ENCODE peak calls at places on chromosomes 2 and 18, in eight cellular contexts. C is coronary artery, S is GM12865, G is adrenal gland, F is PC-9, D is suprapubic skin, B is fibroblast of pulmonary artery, Z is lower lobe of right lung. H is an unnamed sample.

GRCh38 chr18:13253786-13254755 is 35.5 kb downstream of the LDLRAD4 start:
- DNase-seq in F (no peak), B (no peak), G (peak), D (no peak), S (no peak), C (peak), Z (no peak), H (no peak)

GRCh38 chr2:16130906-16131400 is 190.6 kb downstream of the MYCN start:
- DNase-seq in D (no peak), S (no peak), B (no peak), G (no peak), Z (no peak), F (no peak), C (no peak), H (no peak)

GRCh38 chr2:232483296-232483922 is 4.2 kb downstream of the ECEL1 start:
- DNase-seq in Z (peak), S (no peak), C (no peak), F (no peak), B (no peak), G (no peak), D (peak), H (no peak)

GRCh38 chr2:102061962-102062795 is 70.4 kb downstream of the IL1R2 start:
- DNase-seq in S (no peak), G (peak), C (no peak), D (peak), B (peak), F (no peak), Z (no peak), H (peak)

GRCh38 chr18:3193354-3193753 is 26.4 kb downstream of the MYOM1 start:
- DNase-seq in Z (no peak), D (no peak), S (no peak), F (no peak), G (no peak), C (no peak), B (no peak), H (no peak)

GRCh38 chr2:234853739-234854138 is 98.1 kb upstream of the SH3BP4 start:
- DNase-seq in D (no peak), S (no peak), Z (no peak), C (no peak), F (no peak), B (peak), G (no peak), H (no peak)

GRCh38 chr2:39469807-39470206 is 32.7 kb upstream of the MAP4K3 start:
- DNase-seq in Z (no peak), D (no peak), F (peak), G (peak), S (peak), B (peak), C (no peak), H (peak)

GRCh38 chr18:11995445-11996189 is 14.3 kb downstream of the IMPA2 start:
- DNase-seq in F (peak), G (peak), S (peak), C (no peak), B (peak), Z (peak), D (peak), H (peak)

GRCh38 chr2:58921676-58922075 is 680.6 kb upstream of the FANCL start:
- DNase-seq in C (no peak), S (no peak), D (no peak), F (no peak), G (no peak), B (no peak), Z (no peak), H (no peak)

GRCh38 chr2:232999354-232999753 is 13.7 kb downstream of the NGEF start:
- DNase-seq in B (no peak), D (no peak), Z (no peak), S (peak), C (peak), G (no peak), F (no peak), H (no peak)

GRCh38 chr2:23561088-23561487 is 176.1 kb downstream of the KLHL29 start:
- DNase-seq in Z (no peak), F (no peak), G (no peak), B (no peak), D (no peak), S (no peak), C (no peak), H (peak)

GRCh38 chr2:183996825-183997823 is 601.2 kb upstream of the ZNF804A start:
- DNase-seq in S (peak), B (no peak), G (no peak), F (no peak), C (no peak), Z (no peak), D (no peak), H (peak)

GRCh38 chr2:234243871-234244565 is 193.5 kb downstream of the SPP2 start:
- DNase-seq in C (no peak), G (no peak), Z (no peak), B (no peak), F (no peak), D (no peak), S (peak), H (peak)

GRCh38 chr2:157414050-157414449 is 29.8 kb downstream of the CYTIP start:
- DNase-seq in Z (no peak), S (peak), G (no peak), B (no peak), C (no peak), D (no peak), F (no peak), H (no peak)

GRCh38 chr2:23901966-23902942 is 24.7 kb downstream of the ATAD2B start:
- DNase-seq in D (no peak), G (no peak), F (no peak), B (peak), C (no peak), S (no peak), Z (no peak), H (peak)

GRCh38 chr18:31731628-31732027 is 29.1 kb downstream of the SLC25A52 start:
- DNase-seq in B (no peak), F (no peak), D (no peak), G (no peak), Z (no peak), C (no peak), S (no peak), H (no peak)

GRCh38 chr2:20666364-20667150 is at the start of gene GDF7:
- DNase-seq in C (no peak), B (no peak), S (no peak), Z (no peak), G (peak), D (no peak), F (no peak), H (no peak)

GRCh38 chr2:160363961-160364733 is 129.5 kb downstream of the RBMS1 start:
- DNase-seq in F (no peak), Z (no peak), G (no peak), D (no peak), S (no peak), B (no peak), C (no peak), H (no peak)

GRCh38 chr2:213443952-213444351 is 159.7 kb downstream of the SPAG16 start:
- DNase-seq in D (no peak), F (no peak), B (no peak), C (no peak), Z (no peak), G (no peak), S (no peak), H (no peak)

GRCh38 chr2:25623361-25623760 is 50.0 kb downstream of the DTNB start:
- DNase-seq in B (no peak), Z (no peak), F (no peak), C (no peak), G (no peak), D (no peak), S (no peak), H (no peak)

GRCh38 chr2:57330447-57330846 is 716.2 kb upstream of the VRK2 start:
- DNase-seq in B (peak), F (no peak), Z (no peak), C (no peak), S (no peak), G (no peak), D (no peak), H (peak)

GRCh38 chr2:55839182-55839819 is 84.3 kb downstream of the EFEMP1 start:
- DNase-seq in G (no peak), D (no peak), C (no peak), B (peak), Z (no peak), S (no peak), F (peak), H (peak)

GRCh38 chr2:66494708-66495107 is 59.8 kb downstream of the MEIS1 start:
- DNase-seq in B (peak), D (peak), S (no peak), C (no peak), F (peak), G (peak), Z (no peak), H (peak)

GRCh38 chr2:233416706-233417105 is 62.4 kb downstream of the DGKD start:
- DNase-seq in C (no peak), Z (no peak), G (no peak), D (no peak), B (no peak), S (no peak), F (no peak), H (no peak)

GRCh38 chr18:13879492-13879891 is 35.8 kb downstream of the MC2R start:
- DNase-seq in B (no peak), S (no peak), Z (no peak), C (no peak), D (no peak), F (no peak), G (no peak), H (no peak)

GRCh38 chr2:128325665-128326181 is 7.1 kb upstream of the HS6ST1 start:
- DNase-seq in Z (no peak), C (peak), B (no peak), D (peak), S (no peak), F (no peak), G (no peak), H (no peak)

GRCh38 chr2:190575263-190575662 is 40.7 kb upstream of the NEMP2 start:
- DNase-seq in G (no peak), C (no peak), F (no peak), D (no peak), Z (no peak), B (no peak), S (no peak), H (no peak)

GRCh38 chr2:171244970-171245782 is 84.5 kb upstream of the TLK1 start:
- DNase-seq in D (no peak), Z (no peak), C (no peak), G (no peak), F (peak), B (peak), S (no peak), H (no peak)

GRCh38 chr2:189161894-189162293 is 17.7 kb downstream of the COL5A2 start:
- DNase-seq in G (no peak), Z (no peak), F (no peak), C (no peak), S (no peak), D (no peak), B (no peak), H (no peak)

GRCh38 chr2:172427256-172427989 is at the start of gene ITGA6:
- DNase-seq in D (peak), G (peak), B (peak), F (peak), C (no peak), S (peak), Z (peak), H (peak)

GRCh38 chr2:207113403-207113802 is 52.3 kb downstream of the KLF7 start:
- DNase-seq in C (no peak), S (no peak), F (no peak), D (no peak), B (no peak), Z (no peak), G (no peak), H (no peak)

GRCh38 chr2:201858781-201859180 is 52.4 kb downstream of the CDK15 start:
- DNase-seq in Z (no peak), B (no peak), S (no peak), F (no peak), G (no peak), C (no peak), D (no peak), H (peak)

GRCh38 chr2:216740557-216741222 is 45.3 kb upstream of the IGFBP5 start:
- DNase-seq in C (no peak), G (no peak), B (no peak), Z (no peak), S (no peak), D (no peak), F (no peak), H (peak)

GRCh38 chr18:31983976-31984375 is 34.6 kb upstream of the RNF125 start:
- DNase-seq in D (no peak), S (no peak), C (no peak), G (no peak), Z (no peak), B (no peak), F (no peak), H (no peak)

GRCh38 chr2:46861916-46862315 is 53.7 kb downstream of the MCFD2 start:
- DNase-seq in D (no peak), Z (no peak), S (no peak), G (no peak), B (no peak), C (no peak), F (no peak), H (no peak)

GRCh38 chr2:176445831-176446433 is 176.7 kb downstream of the MTX2 start:
- DNase-seq in S (no peak), F (no peak), B (peak), G (no peak), C (no peak), Z (no peak), D (no peak), H (peak)

GRCh38 chr2:1887915-1888314 is 143.6 kb upstream of the PXDN start:
- DNase-seq in S (no peak), B (peak), G (peak), D (no peak), F (no peak), Z (no peak), C (no peak), H (no peak)
- TF ChIP-seq CTCF in S (peak), B (peak), G (no peak), D (no peak), F (peak), Z (no peak), C (no peak), H (peak)

GRCh38 chr2:223589901-223590300 is 12.3 kb downstream of the SCG2 start:
- DNase-seq in Z (no peak), B (peak), F (no peak), S (no peak), D (no peak), C (no peak), G (no peak), H (no peak)

GRCh38 chr2:223585691-223586090 is 16.5 kb downstream of the SCG2 start:
- DNase-seq in D (no peak), Z (no peak), S (no peak), F (peak), G (peak), B (peak), C (no peak), H (peak)

GRCh38 chr2:223586261-223586660 is 15.9 kb downstream of the SCG2 start:
- DNase-seq in S (no peak), D (no peak), C (no peak), Z (no peak), F (no peak), B (peak), G (no peak), H (peak)

GRCh38 chr2:223588251-223588650 is 13.9 kb downstream of the SCG2 start:
- DNase-seq in G (no peak), C (no peak), D (no peak), S (no peak), Z (no peak), B (no peak), F (no peak), H (peak)

DNA sequence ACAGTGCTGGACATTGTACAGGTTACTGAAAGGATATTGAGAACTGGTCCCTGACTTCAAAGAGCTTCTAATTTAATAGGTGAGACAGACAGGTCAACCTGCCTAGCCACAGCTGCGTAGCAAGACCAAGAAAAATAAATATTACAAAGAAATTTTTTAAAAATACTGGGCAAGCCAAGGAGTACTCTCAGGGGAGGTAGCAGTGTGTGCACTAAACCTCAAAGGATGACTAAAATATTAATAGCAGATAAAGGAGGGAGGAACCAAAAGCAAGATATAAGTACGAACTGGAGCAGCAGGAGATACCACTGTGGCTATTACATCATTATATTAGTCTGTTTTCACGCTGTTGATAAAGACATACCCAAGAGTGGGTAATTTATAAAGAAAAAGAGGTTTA is 14.9 kb downstream of the SCG2 start:
- DNase-seq in Z (no peak), G (no peak), B (no peak), D (no peak), S (no peak), C (no peak), F (no peak), H (peak)
- H3K4me3 ChIP-seq in Z (no peak), G (no peak), B (no peak), D (no peak), S (no peak), C (no peak), F (no peak), H (no peak)

DNA sequence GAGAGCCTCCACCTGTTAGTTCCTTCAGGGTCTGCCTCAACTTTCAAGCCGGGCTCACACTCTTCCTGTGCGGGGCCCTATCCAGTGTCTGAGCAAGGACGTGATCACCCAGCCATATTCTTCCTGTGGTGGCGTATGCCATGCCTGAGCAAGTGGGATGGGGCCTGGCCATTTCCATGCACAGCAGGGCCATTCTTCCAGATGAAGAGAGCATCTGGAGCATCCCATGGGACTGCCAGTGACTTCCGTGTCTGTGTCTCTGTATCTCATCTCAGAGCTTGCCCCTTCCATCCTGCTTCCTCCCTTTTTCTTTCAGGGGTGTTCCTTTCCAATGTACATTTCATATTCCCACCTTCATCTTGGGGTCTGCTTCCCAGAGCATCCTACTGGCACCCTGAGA is 20.2 kb downstream of the SCG2 start:
- DNase-seq in F (no peak), S (no peak), G (no peak), D (no peak), C (no peak), Z (no peak), B (no peak), H (no peak)
- TF ChIP-seq CTCF in F (no peak), S (no peak), G (no peak), D (no peak), C (no peak), Z (no peak), B (no peak), H (no peak)

GRCh38 chr2:68465081-68465916 is 1.8 kb downstream of the FBXO48 start:
- DNase-seq in C (no peak), F (no peak), D (no peak), B (no peak), Z (no peak), G (no peak), S (peak), H (no peak)
- H3K4me3 ChIP-seq in C (no peak), F (peak), D (no peak), B (no peak), Z (no peak), G (no peak), S (no peak), H (no peak)

GRCh38 chr2:10035633-10036032 is 7.7 kb upstream of the KLF11 start:
- DNase-seq in S (no peak), D (no peak), G (no peak), Z (peak), F (no peak), C (no peak), B (no peak), H (no peak)

GRCh38 chr2:10035053-10035422 is 8.3 kb upstream of the KLF11 start:
- DNase-seq in Z (peak), G (no peak), F (no peak), C (no peak), B (no peak), D (no peak), S (no peak), H (no peak)

GRCh38 chr2:10038123-10038522 is 5.2 kb upstream of the KLF11 start:
- DNase-seq in F (no peak), S (no peak), C (no peak), Z (peak), D (no peak), G (no peak), B (no peak), H (no peak)

GRCh38 chr2:10034333-10035052 is 8.9 kb upstream of the KLF11 start:
- DNase-seq in F (no peak), C (no peak), S (no peak), G (no peak), D (no peak), Z (peak), B (no peak), H (no peak)

GRCh38 chr2:10036095-10036879 is 7.1 kb upstream of the KLF11 start:
- DNase-seq in F (peak), B (peak), S (peak), C (peak), Z (peak), D (no peak), G (peak), H (peak)
- TF ChIP-seq CTCF in F (peak), B (peak), S (peak), C (peak), Z (peak), D (no peak), G (peak), H (peak)

GRCh38 chr2:86335865-86336321 is 1.5 kb downstream of the REEP1 start:
- DNase-seq in C (no peak), D (no peak), G (peak), S (no peak), Z (no peak), B (no peak), F (no peak), H (no peak)
- H3K4me3 ChIP-seq in C (peak), D (no peak), G (no peak), S (no peak), Z (no peak), B (no peak), F (no peak), H (no peak)

H was measured in astrocyte of the spinal cord.